ENCODE peak calls at places on chromosomes 2 and 18, in ten cellular contexts. O is left lung; B is pancreas; I is sigmoid colon; J is GM13976; H is bronchial epithelial cell; C is AG04449; L is lower leg skin; R is nephron progenitor cell; M is CD8-positive, alpha-beta T cell. A is an unnamed sample.

GRCh38 chr2:26883971-26884370 is 36.0 kb downstream of the DPYSL5 start:
- DNase-seq in O (no peak), B (no peak), I (no peak), J (no peak), H (no peak), C (no peak), L (no peak), R (no peak), M (no peak), A (no peak)

GRCh38 chr2:20288941-20289340 is 61.7 kb downstream of the PUM2 start:
- DNase-seq in O (no peak), B (no peak), I (no peak), J (no peak), H (peak), C (no peak), L (no peak), R (no peak), M (no peak), A (no peak)

GRCh38 chr2:178280261-178280852 is 86.0 kb downstream of the OSBPL6 start:
- DNase-seq in O (no peak), B (no peak), I (no peak), J (peak), H (peak), C (no peak), L (no peak), R (peak), M (no peak), A (peak)

GRCh38 chr18:78352905-78353304 is 626.7 kb upstream of the SALL3 start:
- DNase-seq in O (no peak), B (no peak), I (no peak), J (no peak), H (no peak), C (no peak), L (no peak), R (no peak), M (no peak), A (no peak)

GRCh38 chr2:47653909-47654789 is 128.8 kb upstream of the MSH6 start:
- DNase-seq in O (no peak), B (peak), I (no peak), J (no peak), H (peak), C (no peak), L (peak), R (peak), M (no peak), A (peak)

GRCh38 chr2:215685218-215685962 is 249.5 kb upstream of the FN1 start:
- DNase-seq in O (no peak), B (no peak), I (no peak), J (no peak), H (no peak), C (no peak), L (no peak), R (no peak), M (no peak), A (no peak)

GRCh38 chr2:166184789-166185188 is 57.0 kb upstream of the SCN1A start:
- DNase-seq in O (no peak), B (no peak), I (no peak), J (no peak), H (peak), C (no peak), L (no peak), R (no peak), M (no peak), A (no peak)

GRCh38 chr18:79374408-79375171 is 21.1 kb upstream of the NFATC1 start:
- DNase-seq in O (no peak), B (no peak), I (no peak), J (peak), H (no peak), C (no peak), L (peak), R (no peak), M (no peak), A (no peak)

GRCh38 chr2:234427081-234428058 is 69.5 kb downstream of the ARL4C start:
- DNase-seq in O (no peak), B (no peak), I (no peak), J (no peak), H (peak), C (peak), L (no peak), R (no peak), M (no peak), A (no peak)

GRCh38 chr2:25673170-25674002 is at the start of gene DTNB:
- DNase-seq in O (peak), B (peak), I (peak), J (peak), H (peak), C (no peak), L (peak), R (peak), M (peak), A (peak)

GRCh38 chr2:168155680-168156079 is 91.7 kb downstream of the STK39 start:
- DNase-seq in O (no peak), B (no peak), I (no peak), J (no peak), H (no peak), C (no peak), L (no peak), R (no peak), M (no peak), A (no peak)

GRCh38 chr2:144285324-144285723 is 234.6 kb downstream of the ZEB2 start:
- DNase-seq in O (no peak), B (no peak), I (no peak), J (no peak), H (no peak), C (no peak), L (no peak), R (no peak), M (no peak), A (no peak)

GRCh38 chr18:69941183-69941582 is 6.5 kb downstream of the CD226 start:
- DNase-seq in O (no peak), B (no peak), I (no peak), J (no peak), H (no peak), C (no peak), L (no peak), R (no peak), M (no peak), A (no peak)

GRCh38 chr18:69944434-69944833 is 3.2 kb downstream of the CD226 start:
- DNase-seq in O (no peak), B (no peak), I (no peak), J (no peak), H (no peak), C (no peak), L (no peak), R (no peak), M (no peak), A (no peak)

GRCh38 chr18:69946608-69947155 is 991 bp downstream of the CD226 start:
- DNase-seq in O (no peak), B (no peak), I (no peak), J (no peak), H (no peak), C (no peak), L (no peak), R (no peak), M (no peak), A (no peak)

GRCh38 chr18:69945220-69946114 is 2.2 kb downstream of the CD226 start:
- DNase-seq in O (no peak), B (no peak), I (no peak), J (no peak), H (no peak), C (no peak), L (no peak), R (no peak), M (no peak), A (no peak)

DNA sequence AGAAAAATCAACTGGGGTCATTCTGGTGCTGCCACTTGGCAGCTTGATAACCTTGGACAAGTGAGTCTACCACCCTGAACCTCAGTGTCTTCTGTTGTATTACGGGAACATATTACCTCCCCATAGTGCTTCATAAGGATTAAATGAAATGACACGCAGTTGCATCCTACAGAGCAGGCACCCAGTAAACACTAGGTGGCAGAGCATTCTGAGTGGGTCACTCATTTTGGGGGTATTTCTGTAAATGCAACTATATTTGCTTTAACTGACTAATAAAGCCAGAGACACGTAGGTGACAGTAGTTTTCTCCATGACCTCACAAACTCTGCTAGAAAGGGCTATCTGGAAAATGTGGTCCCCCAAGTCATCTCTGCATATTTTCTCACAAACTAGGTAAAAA is 4.7 kb downstream of the CD226 start:
- DNase-seq in O (no peak), B (no peak), I (no peak), J (no peak), H (no peak), C (no peak), L (no peak), R (no peak), M (no peak), A (no peak)
- TF ChIP-seq CTCF in O (no peak), B (no peak), I (no peak), J (peak), H (no peak), C (no peak), L (no peak), R (no peak), M (peak), A (no peak)

GRCh38 chr2:131154071-131154531 is 49.0 kb downstream of the PLEKHB2 start:
- DNase-seq in O (no peak), B (peak), I (no peak), J (peak), H (peak), C (no peak), L (peak), R (peak), M (peak), A (peak)

GRCh38 chr2:131155208-131155855 is 50.2 kb downstream of the PLEKHB2 start:
- DNase-seq in O (no peak), B (no peak), I (no peak), J (no peak), H (no peak), C (no peak), L (no peak), R (no peak), M (no peak), A (no peak)

GRCh38 chr2:131154647-131155046 is 49.5 kb downstream of the PLEKHB2 start:
- DNase-seq in O (no peak), B (no peak), I (no peak), J (no peak), H (no peak), C (no peak), L (no peak), R (no peak), M (no peak), A (no peak)

GRCh38 chr2:131153529-131153928 is 48.4 kb downstream of the PLEKHB2 start:
- DNase-seq in O (no peak), B (no peak), I (no peak), J (no peak), H (no peak), C (no peak), L (no peak), R (no peak), M (no peak), A (no peak)

DNA sequence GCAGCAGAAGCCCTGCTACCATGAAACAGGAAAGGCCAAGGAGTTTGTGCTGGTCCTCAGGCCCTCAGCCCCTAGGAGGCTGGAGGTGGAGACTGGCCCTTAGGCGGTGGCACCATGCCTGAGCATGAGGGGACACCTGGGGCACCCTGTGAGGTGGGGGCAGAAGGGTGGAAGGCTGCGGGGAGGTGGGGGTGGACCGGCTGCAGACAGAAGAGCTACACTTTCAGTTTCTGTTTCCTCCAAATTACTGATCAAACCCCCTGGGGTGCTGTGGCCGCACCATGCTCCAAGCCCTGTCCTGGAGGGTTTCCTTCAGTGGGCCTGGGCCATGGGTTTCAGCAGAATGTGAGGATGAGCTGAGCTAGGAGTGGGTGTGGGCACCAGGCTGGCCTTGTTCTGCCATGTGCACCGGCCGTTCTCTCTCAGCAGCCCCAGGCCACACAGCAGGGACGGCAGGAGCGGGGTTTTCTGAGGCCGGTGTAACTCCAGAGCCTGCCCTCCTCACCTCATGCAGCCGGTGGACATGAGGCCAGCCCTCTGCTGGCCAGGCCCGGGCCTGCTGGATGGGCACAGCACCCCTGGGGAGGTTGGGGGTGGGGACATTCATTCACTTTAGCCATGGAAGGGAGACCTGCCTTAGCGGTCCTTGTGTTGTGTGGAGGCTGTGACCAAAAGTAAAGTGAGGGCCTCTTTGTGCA is 51.5 kb downstream of the PLEKHB2 start:
- DNase-seq in O (no peak), B (no peak), I (no peak), J (peak), H (no peak), C (no peak), L (no peak), R (peak), M (peak), A (no peak)
- TF ChIP-seq CTCF in O (no peak), B (no peak), I (no peak), J (no peak), H (no peak), C (peak), L (no peak), R (no peak), M (no peak), A (no peak)

DNA sequence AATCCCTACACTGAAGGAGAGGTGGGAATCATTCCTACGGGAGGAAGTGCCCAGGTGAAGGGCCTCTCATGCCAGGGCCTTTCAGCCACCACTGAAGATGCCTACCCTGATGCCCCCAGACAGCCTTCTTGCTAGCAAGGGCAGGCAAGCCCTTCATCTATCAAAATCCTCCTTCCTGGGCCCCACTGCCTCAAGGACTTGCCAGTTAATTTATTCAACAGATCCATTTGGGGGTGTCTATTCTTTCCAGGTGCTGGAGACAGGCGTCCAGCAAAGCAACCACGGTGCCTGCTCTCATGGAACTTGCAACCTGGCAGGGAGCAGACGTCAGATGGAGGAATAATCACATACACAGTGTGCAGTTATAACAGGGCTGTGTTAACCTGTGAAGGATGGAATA is 95.5 kb downstream of the GYPC start:
- DNase-seq in O (no peak), B (no peak), I (no peak), J (no peak), H (no peak), C (no peak), L (peak), R (no peak), M (no peak), A (no peak)
- TF ChIP-seq CTCF in O (no peak), B (no peak), I (no peak), J (no peak), H (no peak), C (no peak), L (no peak), R (no peak), M (no peak), A (no peak)

GRCh38 chr2:77797088-77797487 is 274.9 kb upstream of the LRRTM4 start:
- DNase-seq in O (no peak), B (no peak), I (no peak), J (no peak), H (no peak), C (no peak), L (no peak), R (no peak), M (no peak), A (no peak)

GRCh38 chr2:77800410-77800809 is 278.2 kb upstream of the LRRTM4 start:
- DNase-seq in O (no peak), B (no peak), I (no peak), J (no peak), H (no peak), C (no peak), L (no peak), R (no peak), M (no peak), A (no peak)

DNA sequence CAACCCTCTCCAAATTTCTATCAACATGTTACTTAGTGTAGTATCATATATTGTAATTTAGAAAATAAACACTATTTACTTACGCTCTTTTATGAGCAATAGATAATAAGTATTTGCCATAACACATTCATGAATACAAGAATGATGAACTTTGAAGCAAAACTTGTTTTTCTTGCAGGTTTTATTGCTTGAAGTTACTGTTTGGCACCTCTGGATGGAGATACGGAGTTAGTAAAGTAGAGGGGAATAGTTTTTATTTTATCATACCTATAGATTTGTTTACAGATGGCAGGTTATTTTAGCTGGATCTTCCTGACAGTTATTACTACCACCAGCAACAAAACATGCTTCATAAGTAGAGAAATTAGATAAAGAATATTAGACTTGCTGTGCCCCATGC is 274.2 kb upstream of the LRRTM4 start:
- DNase-seq in O (no peak), B (no peak), I (no peak), J (no peak), H (no peak), C (no peak), L (no peak), R (no peak), M (no peak), A (no peak)
- TF ChIP-seq CTCF in O (no peak), B (no peak), I (no peak), J (no peak), H (no peak), C (no peak), L (no peak), R (no peak), M (no peak), A (no peak)

DNA sequence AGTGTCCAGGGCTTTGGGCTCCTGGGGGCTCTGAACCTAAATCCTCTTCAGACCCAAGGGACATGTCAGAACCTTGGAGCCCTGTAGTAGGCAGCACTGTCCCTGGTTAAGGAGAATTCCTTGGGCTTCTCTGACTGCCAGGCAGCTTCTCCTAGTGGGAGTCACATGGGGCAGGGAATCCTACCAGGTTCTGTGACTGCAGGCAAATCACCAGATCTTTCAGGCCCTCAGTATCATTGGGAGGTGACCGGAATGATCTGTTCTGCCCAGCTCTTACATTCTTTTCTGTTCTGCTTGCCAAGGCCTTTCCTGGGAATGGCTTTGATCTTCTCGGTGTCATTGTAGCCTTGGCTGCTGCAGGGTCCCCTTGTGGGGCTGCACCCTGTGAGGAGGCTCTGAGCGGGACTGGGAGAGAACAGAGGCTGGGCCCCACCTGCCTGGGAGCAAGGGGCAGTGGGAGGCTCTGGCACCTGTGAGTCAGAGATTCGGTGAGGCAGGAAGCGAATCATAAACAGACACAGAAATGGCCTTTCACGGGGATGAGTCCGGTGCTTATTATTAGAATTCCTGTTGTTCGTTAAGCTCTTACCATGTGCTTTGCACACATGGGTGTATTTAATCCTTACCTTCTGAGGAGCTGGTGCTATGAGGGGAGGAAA is 14.1 kb downstream of the CEP68 start:
- DNase-seq in O (no peak), B (no peak), I (no peak), J (no peak), H (peak), C (no peak), L (peak), R (no peak), M (no peak), A (peak)
- TF ChIP-seq CTCF in O (no peak), B (no peak), I (no peak), J (no peak), H (no peak), C (peak), L (no peak), R (no peak), M (no peak), A (no peak)

GRCh38 chr18:47658498-47658897 is 272.0 kb downstream of the SMAD2 start:
- DNase-seq in O (no peak), B (no peak), I (no peak), J (no peak), H (no peak), C (no peak), L (no peak), R (no peak), M (no peak), A (no peak)
- TF ChIP-seq CTCF in O (no peak), B (no peak), I (no peak), J (no peak), H (no peak), C (no peak), L (no peak), R (no peak), M (no peak), A (no peak)

GRCh38 chr18:8358066-8358795 is 251.0 kb upstream of the RAB12 start:
- DNase-seq in O (no peak), B (no peak), I (no peak), J (no peak), H (no peak), C (no peak), L (no peak), R (no peak), M (no peak), A (no peak)

GRCh38 chr18:8359481-8359880 is 249.8 kb upstream of the RAB12 start:
- DNase-seq in O (no peak), B (no peak), I (no peak), J (no peak), H (no peak), C (no peak), L (no peak), R (no peak), M (no peak), A (no peak)

GRCh38 chr18:8357320-8357719 is 251.9 kb upstream of the RAB12 start:
- DNase-seq in O (no peak), B (no peak), I (no peak), J (no peak), H (no peak), C (no peak), L (no peak), R (no peak), M (no peak), A (no peak)

GRCh38 chr18:8361941-8362471 is 247.2 kb upstream of the RAB12 start:
- DNase-seq in O (no peak), B (no peak), I (no peak), J (no peak), H (no peak), C (no peak), L (no peak), R (no peak), M (no peak), A (no peak)

GRCh38 chr18:8359076-8359475 is 250.2 kb upstream of the RAB12 start:
- DNase-seq in O (no peak), B (no peak), I (no peak), J (no peak), H (no peak), C (no peak), L (no peak), R (no peak), M (no peak), A (no peak)
- TF ChIP-seq CTCF in O (no peak), B (no peak), I (no peak), J (no peak), H (no peak), C (no peak), L (no peak), R (no peak), M (no peak), A (no peak)

GRCh38 chr18:63848159-63848558 is 39.3 kb upstream of the SERPINB2 start:
- DNase-seq in O (no peak), B (no peak), I (no peak), J (no peak), H (peak), C (no peak), L (no peak), R (peak), M (no peak), A (peak)

GRCh38 chr18:63850636-63851035 is 36.9 kb upstream of the SERPINB2 start:
- DNase-seq in O (no peak), B (no peak), I (no peak), J (no peak), H (peak), C (no peak), L (no peak), R (no peak), M (no peak), A (no peak)

GRCh38 chr18:63844254-63844653 is 43.3 kb upstream of the SERPINB2 start:
- DNase-seq in O (no peak), B (no peak), I (no peak), J (no peak), H (peak), C (no peak), L (no peak), R (no peak), M (no peak), A (peak)

GRCh38 chr18:63850010-63850409 is 37.5 kb upstream of the SERPINB2 start:
- DNase-seq in O (no peak), B (no peak), I (no peak), J (no peak), H (peak), C (no peak), L (peak), R (peak), M (no peak), A (peak)
- TF ChIP-seq CTCF in O (no peak), B (no peak), I (no peak), J (peak), H (peak), C (peak), L (no peak), R (peak), M (no peak), A (peak)

A was measured in NB4.